ENCODE peak calls at places on chromosomes 6 and 20, in four cellular contexts. X is right lobe of liver, T is cardiac muscle cell, D is Peyer's patch. B is an unnamed sample. For H3K36me3 and H3K9me3, the result is how much of the 10 kb centered on the place peaks cover.

GRCh38 chr20:38146628-38147027 is 18.4 kb downstream of the TGM2 start:
- DNase-seq in X (no peak), T (no peak), D (no peak), B (no peak)

GRCh38 chr20:48397689-48398005 is 430.2 kb downstream of the PREX1 start:
- DNase-seq in X (no peak), T (no peak), D (no peak), B (no peak)

GRCh38 chr6:107720762-107721161 is 103.4 kb downstream of the SCML4 start:
- DNase-seq in X (no peak), T (no peak), D (no peak), B (no peak)

GRCh38 chr20:37223053-37223452 is 38.6 kb downstream of the GHRH start:
- DNase-seq in X (no peak), T (peak), D (no peak), B (no peak)

GRCh38 chr6:31663087-31663960 is 1.5 kb downstream of the GPANK1 start:
- DNase-seq in X (no peak), T (peak), D (no peak), B (no peak)

GRCh38 chr6:4180653-4181255 is 45.4 kb upstream of the ECI2 start:
- DNase-seq in X (no peak), T (peak), D (no peak), B (no peak)

GRCh38 chr6:149484733-149485700 is at the start of gene ZC3H12D:
- DNase-seq in X (no peak), T (peak), D (peak), B (peak)

GRCh38 chr6:13624871-13625288 is 9.7 kb downstream of the NOL7 start:
- DNase-seq in X (no peak), T (peak), D (no peak), B (no peak)

GRCh38 chr20:48826883-48827771 is 672 bp downstream of the PREX1 start:
- DNase-seq in X (no peak), T (peak), D (peak), B (peak)

GRCh38 chr6:105301072-105301503 is 101.8 kb downstream of the PREP start:
- DNase-seq in X (no peak), T (peak), D (no peak), B (no peak)

GRCh38 chr20:47392721-47393073 is 36.2 kb upstream of the ZMYND8 start:
- DNase-seq in X (no peak), T (no peak), D (no peak), B (no peak)

GRCh38 chr6:34062156-34062555 is 83.7 kb downstream of the GRM4 start:
- DNase-seq in X (no peak), T (no peak), D (no peak), B (no peak)

GRCh38 chr6:48101277-48101676 is 9.7 kb downstream of the PTCHD4 start:
- DNase-seq in X (no peak), T (no peak), D (no peak), B (no peak)

GRCh38 chr6:94254689-94255088 is 835.3 kb upstream of the EPHA7 start:
- DNase-seq in X (no peak), T (no peak), D (no peak), B (no peak)

GRCh38 chr6:167678102-167679101 is 148.3 kb upstream of the AFDN start:
- DNase-seq in X (peak), T (peak), D (peak), B (peak)

GRCh38 chr6:169723991-169724553 is at the start of gene PHF10:
- DNase-seq in X (peak), T (peak), D (peak), B (peak)

GRCh38 chr6:72955666-72956065 is 269.6 kb downstream of the KHDC1L start:
- DNase-seq in X (no peak), T (peak), D (no peak), B (no peak)

GRCh38 chr20:60691966-60692615 is 560.0 kb upstream of the CDH4 start:
- DNase-seq in X (no peak), T (no peak), D (no peak), B (no peak)

GRCh38 chr6:89643411-89643810 is 4.9 kb upstream of the LYRM2 start:
- DNase-seq in X (peak), T (no peak), D (no peak), B (no peak)

GRCh38 chr20:42611423-42611822 is 578.3 kb downstream of the PTPRT start:
- DNase-seq in X (no peak), T (no peak), D (no peak), B (no peak)

GRCh38 chr6:134132494-134133141 is 80.2 kb upstream of the SLC2A12 start:
- DNase-seq in X (no peak), T (peak), D (no peak), B (no peak)

GRCh38 chr6:108764580-108764950 is 83.7 kb upstream of the ARMC2 start:
- DNase-seq in X (peak), T (no peak), D (no peak), B (no peak)

GRCh38 chr20:3209023-3209945 is at the start of gene ITPA:
- DNase-seq in X (peak), T (peak), D (peak), B (peak)

GRCh38 chr20:45924391-45925261 is 9.9 kb upstream of the PCIF1 start:
- DNase-seq in X (no peak), T (peak), D (no peak), B (no peak)

GRCh38 chr6:22598386-22598785 is 29.0 kb downstream of the HDGFL1 start:
- DNase-seq in X (no peak), T (no peak), D (no peak), B (no peak)

GRCh38 chr20:40960101-40960500 is 68.5 kb upstream of the TOP1 start:
- DNase-seq in X (no peak), T (no peak), D (peak), B (no peak)

GRCh38 chr6:139271056-139271455 is 20.7 kb downstream of the TXLNB start:
- DNase-seq in X (no peak), T (no peak), D (no peak), B (peak)

GRCh38 chr20:32112862-32113261 is 3.3 kb downstream of the TM9SF4 start:
- DNase-seq in X (peak), T (no peak), D (peak), B (peak)

GRCh38 chr6:53065266-53066058 is at the start of gene FBXO9:
- DNase-seq in X (peak), T (peak), D (peak), B (peak)

GRCh38 chr6:110777636-110778035 is 37.6 kb downstream of the CDK19 start:
- DNase-seq in X (no peak), T (no peak), D (no peak), B (no peak)

GRCh38 chr20:56373942-56374341 is 15.2 kb downstream of the FAM210B start:
- DNase-seq in X (no peak), T (peak), D (no peak), B (no peak)

GRCh38 chr20:59697082-59697481 is 92.7 kb downstream of the PHACTR3 start:
- DNase-seq in X (no peak), T (no peak), D (no peak), B (no peak)

GRCh38 chr6:107114213-107114871 is 973 bp downstream of the BEND3 start:
- DNase-seq in X (peak), T (peak), D (peak), B (peak)

GRCh38 chr6:43913388-43914271 is 143.6 kb downstream of the VEGFA start:
- DNase-seq in X (peak), T (peak), D (peak), B (peak)

GRCh38 chr20:63854766-63855362 is 6.4 kb upstream of the ABHD16B start:
- DNase-seq in X (no peak), T (peak), D (peak), B (no peak)

DNA sequence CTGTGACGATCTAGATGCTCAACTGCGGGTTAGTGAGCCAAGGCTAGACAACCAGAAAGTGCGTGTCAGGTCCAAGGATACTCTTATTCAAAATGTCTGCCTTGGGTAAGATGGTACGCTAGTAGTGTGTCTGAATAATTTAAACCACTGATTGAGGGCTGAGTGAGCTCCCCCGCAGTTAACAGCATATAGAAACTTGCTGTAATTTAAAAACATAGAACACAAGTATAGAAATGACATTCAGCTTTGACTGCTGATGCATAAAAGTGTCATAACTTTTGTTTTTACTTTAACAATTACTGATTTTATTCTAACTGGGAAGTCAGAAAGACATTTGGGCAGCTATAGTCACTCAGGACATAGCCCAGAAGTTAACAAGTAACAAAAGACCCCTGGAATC is 45.6 kb upstream of the SLC22A1 start:
- DNase-seq in X (no peak), T (no peak), D (no peak), B (no peak)
- H3K36me3 ChIP-seq in X (under half), T (half or more), D (half or more), B (under half)

DNA sequence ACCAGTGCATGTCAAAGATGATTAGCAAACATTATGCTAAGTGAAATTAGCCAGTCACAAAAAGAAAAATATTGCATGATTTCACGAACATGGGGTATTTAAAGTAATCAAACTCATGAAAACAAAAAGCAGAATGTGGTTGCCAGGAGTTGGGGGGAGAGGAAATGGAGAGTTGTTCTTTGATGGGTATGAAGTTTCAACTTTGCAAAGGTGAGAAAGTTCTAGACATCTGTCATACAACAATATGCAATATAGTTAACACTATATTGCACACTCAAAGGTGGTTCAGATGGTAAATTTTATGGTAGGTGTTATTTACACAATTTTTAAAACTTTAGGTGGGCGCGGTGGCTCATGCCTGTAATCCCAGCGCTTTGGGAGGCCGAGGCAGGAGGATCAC is 13.4 kb upstream of the GCNT2 start:
- DNase-seq in X (no peak), T (no peak), D (no peak), B (no peak)
- H3K9me3 ChIP-seq in X (under half), T (under half), D (under half), B (under half)

GRCh38 chr6:117018771-117019170 is 141.7 kb downstream of the RFX6 start:
- DNase-seq in X (no peak), T (peak), D (no peak), B (no peak)
- H3K36me3 ChIP-seq in X (under half), T (under half), D (under half), B (under half)

DNA sequence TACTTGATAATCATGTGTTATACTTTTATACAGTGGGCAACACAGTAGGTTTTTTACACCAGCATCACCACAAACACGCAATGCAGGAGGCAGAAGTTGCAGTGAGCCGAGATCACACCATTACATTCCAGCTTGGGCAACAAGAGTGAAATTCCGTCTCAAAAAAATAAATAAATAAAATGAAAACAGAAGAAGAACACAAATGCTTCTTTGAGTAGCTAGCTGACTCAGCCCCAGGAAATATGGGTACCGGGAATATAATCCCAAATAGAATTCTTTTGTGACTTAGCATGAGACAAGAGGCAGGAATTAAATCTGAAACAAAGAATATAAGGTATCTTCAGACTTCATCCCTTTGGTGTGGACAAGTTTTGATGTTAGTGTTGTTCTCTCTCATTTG is 164.2 kb upstream of the ATXN1 start:
- DNase-seq in X (no peak), T (no peak), D (no peak), B (no peak)
- H3K9me3 ChIP-seq in X (under half), T (under half), D (under half), B (under half)

DNA sequence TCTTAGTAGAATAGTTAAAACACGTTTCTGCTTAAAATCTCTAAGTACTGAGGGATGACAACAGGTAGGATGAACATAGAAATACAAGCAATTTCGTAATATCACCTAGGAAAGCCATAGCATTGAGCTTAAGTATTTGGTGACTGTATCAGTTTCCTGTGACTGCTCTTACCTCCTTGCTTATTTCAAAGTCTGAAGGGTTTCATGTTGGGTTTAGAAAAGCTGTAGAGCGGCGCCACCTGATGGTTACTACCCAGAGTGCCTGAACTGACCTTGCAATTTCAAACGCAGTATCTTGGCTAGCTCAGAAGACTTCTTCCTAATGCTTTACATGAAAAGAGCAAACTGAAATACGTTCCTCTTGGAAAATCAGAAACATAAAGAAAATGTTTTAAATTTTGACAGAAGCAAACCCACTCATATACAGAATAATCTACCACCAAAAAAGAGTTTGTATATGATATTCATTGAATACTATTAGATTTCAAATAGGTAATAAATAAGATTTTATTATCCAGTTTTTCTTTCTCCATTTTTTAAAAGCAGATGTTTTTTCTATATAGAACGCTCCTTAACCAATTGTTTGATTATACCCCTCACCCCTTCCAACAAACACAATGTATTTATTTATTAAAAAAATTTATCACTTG is 82.3 kb upstream of the RIPOR2 start:
- DNase-seq in X (no peak), T (peak), D (no peak), B (peak)
- H3K36me3 ChIP-seq in X (under half), T (under half), D (under half), B (under half)

DNA sequence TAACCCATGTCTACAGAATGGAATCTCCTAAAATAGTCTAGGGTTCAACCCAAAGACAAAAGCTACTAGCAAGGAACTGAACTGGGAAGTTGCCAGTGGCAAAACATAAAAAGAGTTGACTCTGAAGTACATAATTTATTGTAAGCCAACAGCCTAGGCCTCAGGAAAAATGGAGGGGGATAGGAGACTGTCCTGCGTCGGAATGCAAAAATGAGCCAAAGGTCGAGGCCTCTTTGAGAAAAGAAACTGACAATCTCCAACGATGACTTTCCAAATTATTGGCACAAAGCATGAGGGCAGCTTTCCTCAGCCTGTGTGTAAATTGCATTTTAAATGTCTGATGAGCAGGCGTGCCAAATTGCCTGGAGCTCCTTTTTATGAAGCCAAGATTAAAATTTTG is 2.1 kb downstream of the COL12A1 start:
- DNase-seq in X (no peak), T (peak), D (no peak), B (no peak)
- H3K9me3 ChIP-seq in X (under half), T (under half), D (under half), B (under half)